ENCODE peak calls at places on chromosomes 2 and 18, in four cellular contexts. A is cardiac muscle cell, D is foreskin keratinocyte, P is upper lobe of left lung. U is an unnamed sample.
A peak's percentile ranks its signal among the peaks of the same experiment; 100 is the strongest.

GRCh38 chr2:677056-677949 is at the start of gene TMEM18:
- DNase-seq in A (peak; percentile 99), D (peak; percentile 97), P (peak; percentile 93), U (no peak)

GRCh38 chr2:29042581-29043075 is 31.7 kb downstream of the PCARE start:
- DNase-seq in P (no peak), D (no peak), A (peak; percentile 78), U (no peak)

GRCh38 chr2:161416633-161417427 is 733 bp downstream of the TBR1 start:
- DNase-seq in A (no peak), D (no peak), P (no peak), U (no peak)

GRCh38 chr2:199558156-199558555 is 100.4 kb upstream of the SATB2 start:
- DNase-seq in P (no peak), D (no peak), A (no peak), U (no peak)

GRCh38 chr2:110116033-110116710 is 550 bp upstream of the MALL start:
- DNase-seq in P (peak; percentile 85), A (peak; percentile 85), D (no peak), U (no peak)

GRCh38 chr2:233444501-233444900 is 90.2 kb downstream of the DGKD start:
- DNase-seq in D (no peak), P (no peak), A (no peak), U (no peak)

GRCh38 chr2:157918319-157918718 is 42.2 kb upstream of the ACVR1 start:
- DNase-seq in A (no peak), D (no peak), P (no peak), U (no peak)

GRCh38 chr2:200360364-200360763 is 53.9 kb downstream of the SPATS2L start:
- DNase-seq in P (no peak), D (no peak), A (no peak), U (no peak)

GRCh38 chr18:42545825-42546224 is 569.7 kb downstream of the RIT2 start:
- DNase-seq in P (no peak), A (peak; percentile 21), D (peak; percentile 72), U (no peak)

GRCh38 chr2:119157850-119158511 is 570 bp downstream of the C1QL2 start:
- DNase-seq in D (no peak), A (no peak), P (no peak), U (no peak)

GRCh38 chr2:64876137-64876647 is 113.0 kb upstream of the SLC1A4 start:
- DNase-seq in A (peak; percentile 88), D (peak; percentile 93), P (peak; percentile 45), U (no peak)

GRCh38 chr2:173184031-173185004 is 108.7 kb downstream of the MAP3K20 start:
- DNase-seq in A (peak; percentile 97), P (no peak), D (peak; percentile 94), U (no peak)

GRCh38 chr2:26941486-26941885 is 29.0 kb upstream of the MAPRE3 start:
- DNase-seq in A (no peak), P (no peak), D (peak; percentile 87), U (no peak)

GRCh38 chr2:47072018-47072691 is 83.0 kb downstream of the STPG4 start:
- DNase-seq in A (peak; percentile 99), P (peak; percentile 73), D (no peak), U (no peak)

GRCh38 chr18:55838841-55839240 is 250.8 kb upstream of the TCF4 start:
- DNase-seq in A (peak; percentile 47), D (no peak), P (no peak), U (no peak)

GRCh38 chr2:163595033-163595432 is 140.8 kb downstream of the FIGN start:
- DNase-seq in P (no peak), A (no peak), D (no peak), U (no peak)

GRCh38 chr2:46369783-46370182 is 72.6 kb downstream of the EPAS1 start:
- DNase-seq in A (no peak), P (no peak), D (no peak), U (no peak)

GRCh38 chr2:170391018-170391417 is 213.1 kb downstream of the MYO3B start:
- DNase-seq in A (no peak), D (no peak), P (no peak), U (no peak)

GRCh38 chr18:49487711-49488310 is 777 bp upstream of the C18orf32 start:
- DNase-seq in P (no peak), D (no peak), A (peak; percentile 10), U (no peak)

GRCh38 chr2:68766378-68766845 is 31.8 kb downstream of the ARHGAP25 start:
- DNase-seq in A (peak; percentile 93), D (peak; percentile 64), P (peak; percentile 94), U (no peak)

GRCh38 chr2:98118161-98118560 is 31.2 kb downstream of the VWA3B start:
- DNase-seq in P (no peak), D (peak; percentile 51), A (peak; percentile 70), U (no peak)

GRCh38 chr2:88265352-88265960 is 95.3 kb downstream of the THNSL2 start:
- DNase-seq in A (peak; percentile 8), P (peak; percentile 31), D (peak; percentile 24), U (no peak)

GRCh38 chr2:238835726-238836301 is 12.1 kb upstream of the TWIST2 start:
- DNase-seq in P (no peak), A (no peak), D (no peak), U (no peak)

GRCh38 chr2:38187416-38188127 is 111.6 kb upstream of the CYP1B1 start:
- DNase-seq in A (peak; percentile 95), P (peak; percentile 80), D (peak; percentile 45), U (no peak)

GRCh38 chr18:22324191-22325131 is 93.3 kb downstream of the CTAGE1 start:
- DNase-seq in D (no peak), P (peak; percentile 79), A (peak; percentile 81), U (peak; percentile 23)

GRCh38 chr2:21779786-21780185 is 656.0 kb downstream of the TDRD15 start:
- DNase-seq in A (no peak), D (no peak), P (no peak), U (no peak)

GRCh38 chr2:27756091-27756490 is 15.4 kb upstream of the MRPL33 start:
- DNase-seq in A (no peak), P (no peak), D (no peak), U (no peak)

GRCh38 chr18:49166327-49166726 is 215.6 kb upstream of the SMAD7 start:
- DNase-seq in A (no peak), D (no peak), P (no peak), U (no peak)

GRCh38 chr2:176668879-176669395 is 399.7 kb downstream of the MTX2 start:
- DNase-seq in A (no peak), D (no peak), P (no peak), U (no peak)

GRCh38 chr2:128727914-128728313 is 409.2 kb upstream of the HS6ST1 start:
- DNase-seq in A (peak; percentile 94), D (peak; percentile 80), P (no peak), U (no peak)

GRCh38 chr2:112724611-112725525 is 4.0 kb downstream of the NT5DC4 start:
- DNase-seq in A (peak; percentile 24), P (no peak), D (no peak), U (no peak)

GRCh38 chr2:201118121-201118956 is 2.4 kb downstream of the CFLAR start:
- DNase-seq in P (peak; percentile 92), A (peak; percentile 87), D (peak; percentile 95), U (peak; percentile 44)

GRCh38 chr18:59070181-59070912 is 69.3 kb upstream of the SEC11C start:
- DNase-seq in P (peak; percentile 74), A (peak; percentile 80), D (peak; percentile 57), U (peak; percentile 83)

GRCh38 chr2:57882895-57883515 is 163.6 kb upstream of the VRK2 start:
- DNase-seq in A (peak; percentile 19), P (no peak), D (no peak), U (no peak)
- TF ChIP-seq CTCF in A (no peak), P (no peak), D (no peak), U (no peak)

DNA sequence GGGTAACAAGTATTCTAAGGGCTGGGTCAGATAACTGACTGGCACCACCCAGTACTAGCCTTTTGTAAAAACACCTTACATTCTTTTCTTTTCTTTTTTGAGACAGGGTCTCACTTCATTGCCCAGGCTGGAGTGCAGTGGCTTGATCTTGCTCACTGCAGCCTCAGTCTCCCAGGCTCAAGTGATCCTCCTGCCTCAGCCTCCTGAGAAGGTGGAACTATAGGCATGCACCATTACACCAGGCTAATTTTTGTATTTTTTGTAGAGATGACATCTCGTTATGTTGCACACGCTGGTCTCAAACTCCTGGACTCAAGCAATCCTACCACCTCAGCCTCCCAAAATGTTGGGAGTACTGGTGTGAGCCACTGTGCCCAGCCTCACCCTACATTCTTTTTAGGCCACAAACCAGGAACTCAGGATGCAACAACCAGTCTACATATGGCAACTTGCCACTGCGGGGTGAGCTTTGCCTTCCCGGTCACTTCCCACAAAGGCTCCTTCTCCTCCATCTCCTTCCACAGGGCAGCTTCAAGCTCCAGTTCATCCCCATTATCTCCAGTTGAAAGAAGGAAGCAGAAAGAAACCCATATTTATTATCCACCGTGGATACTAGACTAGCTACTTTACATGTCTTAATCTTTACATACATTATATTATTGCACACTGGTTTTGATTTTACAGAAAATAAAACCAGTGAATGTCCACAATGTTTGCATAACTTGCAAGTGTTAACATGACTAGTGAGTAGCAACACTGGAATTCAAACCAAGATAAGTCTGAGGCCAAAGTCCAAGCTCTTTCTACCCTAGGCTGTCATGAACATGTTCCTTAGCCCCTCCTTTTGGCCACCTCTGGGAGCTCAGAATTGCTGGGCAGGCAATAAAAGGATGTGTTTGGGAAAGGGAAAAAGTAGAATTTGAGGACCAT is 23.7 kb upstream of the AP1S3 start:
- DNase-seq in A (peak; percentile 92), D (peak; percentile 97), P (no peak), U (peak; percentile 22)
- TF ChIP-seq CTCF in A (peak; percentile 22), D (peak; percentile 49), P (no peak), U (peak; percentile 22)

GRCh38 chr2:165745916-165746315 is 48.1 kb downstream of the GALNT3 start:
- DNase-seq in D (no peak), A (peak; percentile 20), P (peak; percentile 87), U (no peak)
- TF ChIP-seq CTCF in D (no peak), A (no peak), P (no peak), U (no peak)

GRCh38 chr2:149038442-149039212 is at the start of gene LYPD6B:
- DNase-seq in A (peak; percentile 4), P (peak; percentile 66), D (no peak), U (peak; percentile 56)

GRCh38 chr2:149042881-149043280 is 4.4 kb downstream of the LYPD6B start:
- DNase-seq in P (no peak), D (no peak), A (no peak), U (no peak)

GRCh38 chr2:149041482-149041881 is 3.0 kb downstream of the LYPD6B start:
- DNase-seq in P (no peak), D (no peak), A (no peak), U (no peak)

GRCh38 chr2:149039213-149039724 is 770 bp downstream of the LYPD6B start:
- DNase-seq in P (no peak), D (no peak), A (no peak), U (no peak)

GRCh38 chr2:149040451-149040850 is 2.0 kb downstream of the LYPD6B start:
- DNase-seq in A (peak; percentile 11), D (no peak), P (peak; percentile 27), U (no peak)
- TF ChIP-seq CTCF in A (peak; percentile 45), D (peak; percentile 73), P (peak; percentile 15), U (peak; percentile 53)

GRCh38 chr2:66537001-66537400 is 102.1 kb downstream of the MEIS1 start:
- DNase-seq in A (no peak), P (no peak), D (no peak), U (no peak)

GRCh38 chr2:66534461-66534860 is 99.5 kb downstream of the MEIS1 start:
- DNase-seq in D (no peak), A (no peak), P (no peak), U (no peak)

GRCh38 chr2:66532972-66533868 is 98.3 kb downstream of the MEIS1 start:
- DNase-seq in D (no peak), A (peak; percentile 45), P (no peak), U (no peak)

GRCh38 chr2:66536290-66536673 is 101.4 kb downstream of the MEIS1 start:
- DNase-seq in P (no peak), A (no peak), D (no peak), U (no peak)

GRCh38 chr2:66535574-66536289 is 100.8 kb downstream of the MEIS1 start:
- DNase-seq in P (no peak), A (no peak), D (no peak), U (no peak)
- TF ChIP-seq CTCF in P (no peak), A (no peak), D (no peak), U (no peak)

U was measured in progenitor cell of endocrine pancreas.